ENCODE peak calls at places on chromosome 4, in seven cellular contexts. One of them, this sample, is unnamed.

GRCh38 chr4:12884846-12885796 is 599.0 kb downstream of the RAB28 start:
- DNase-seq in right lobe of liver: no peak
- DNase-seq in pancreas: no peak
- DNase-seq in SK-N-MC: no peak
- DNase-seq in CD8-positive, alpha-beta memory T cell: no peak
- DNase-seq in esophagus squamous epithelium: no peak
- DNase-seq in astrocyte: no peak
- DNase-seq in this sample: no peak

GRCh38 chr4:132982151-132982550 is 166.9 kb upstream of the PCDH10 start:
- DNase-seq in CD8-positive, alpha-beta memory T cell: no peak
- DNase-seq in SK-N-MC: no peak
- DNase-seq in pancreas: no peak
- DNase-seq in esophagus squamous epithelium: no peak
- DNase-seq in astrocyte: peak
- DNase-seq in right lobe of liver: no peak
- DNase-seq in this sample: no peak

GRCh38 chr4:102343964-102344519 is 1.2 kb downstream of the SLC39A8 start:
- DNase-seq in astrocyte: no peak
- DNase-seq in CD8-positive, alpha-beta memory T cell: no peak
- DNase-seq in right lobe of liver: peak
- DNase-seq in SK-N-MC: no peak
- DNase-seq in esophagus squamous epithelium: no peak
- DNase-seq in pancreas: peak
- DNase-seq in this sample: peak

GRCh38 chr4:76585897-76586360 is 150.9 kb downstream of the SHROOM3 start:
- DNase-seq in CD8-positive, alpha-beta memory T cell: no peak
- DNase-seq in SK-N-MC: no peak
- DNase-seq in astrocyte: peak
- DNase-seq in right lobe of liver: peak
- DNase-seq in esophagus squamous epithelium: no peak
- DNase-seq in pancreas: peak
- DNase-seq in this sample: no peak

GRCh38 chr4:53991821-53992220 is 72.6 kb downstream of the CHIC2 start:
- DNase-seq in CD8-positive, alpha-beta memory T cell: no peak
- DNase-seq in pancreas: no peak
- DNase-seq in esophagus squamous epithelium: no peak
- DNase-seq in right lobe of liver: no peak
- DNase-seq in SK-N-MC: no peak
- DNase-seq in astrocyte: no peak
- DNase-seq in this sample: no peak

GRCh38 chr4:74202062-74202586 is 44.2 kb downstream of the MTHFD2L start:
- DNase-seq in astrocyte: peak
- DNase-seq in CD8-positive, alpha-beta memory T cell: no peak
- DNase-seq in esophagus squamous epithelium: no peak
- DNase-seq in right lobe of liver: no peak
- DNase-seq in pancreas: no peak
- DNase-seq in SK-N-MC: no peak
- DNase-seq in this sample: peak

GRCh38 chr4:57640391-57641100 is 530.4 kb upstream of the IGFBP7 start:
- DNase-seq in esophagus squamous epithelium: no peak
- DNase-seq in CD8-positive, alpha-beta memory T cell: no peak
- DNase-seq in SK-N-MC: no peak
- DNase-seq in astrocyte: no peak
- DNase-seq in right lobe of liver: no peak
- DNase-seq in pancreas: no peak
- DNase-seq in this sample: no peak

GRCh38 chr4:23207059-23207458 is 514.3 kb downstream of the GBA3 start:
- DNase-seq in SK-N-MC: no peak
- DNase-seq in esophagus squamous epithelium: no peak
- DNase-seq in CD8-positive, alpha-beta memory T cell: no peak
- DNase-seq in astrocyte: no peak
- DNase-seq in right lobe of liver: no peak
- DNase-seq in pancreas: no peak
- DNase-seq in this sample: no peak

GRCh38 chr4:181952478-181952877 is 290.7 kb upstream of the TENM3 start:
- DNase-seq in SK-N-MC: no peak
- DNase-seq in esophagus squamous epithelium: no peak
- DNase-seq in right lobe of liver: no peak
- DNase-seq in pancreas: no peak
- DNase-seq in astrocyte: peak
- DNase-seq in CD8-positive, alpha-beta memory T cell: no peak
- DNase-seq in this sample: peak

GRCh38 chr4:14165253-14165942 is 537.9 kb upstream of the BOD1L1 start:
- DNase-seq in pancreas: no peak
- DNase-seq in right lobe of liver: no peak
- DNase-seq in SK-N-MC: no peak
- DNase-seq in esophagus squamous epithelium: no peak
- DNase-seq in astrocyte: no peak
- DNase-seq in CD8-positive, alpha-beta memory T cell: no peak
- DNase-seq in this sample: no peak

GRCh38 chr4:111198426-111198825 is 575.5 kb upstream of the PITX2 start:
- DNase-seq in pancreas: no peak
- DNase-seq in CD8-positive, alpha-beta memory T cell: no peak
- DNase-seq in astrocyte: peak
- DNase-seq in esophagus squamous epithelium: no peak
- DNase-seq in SK-N-MC: no peak
- DNase-seq in right lobe of liver: no peak
- DNase-seq in this sample: no peak

GRCh38 chr4:78616046-78616498 is 64.5 kb downstream of the ANXA3 start:
- DNase-seq in SK-N-MC: no peak
- DNase-seq in astrocyte: peak
- DNase-seq in pancreas: no peak
- DNase-seq in esophagus squamous epithelium: no peak
- DNase-seq in right lobe of liver: no peak
- DNase-seq in CD8-positive, alpha-beta memory T cell: no peak
- DNase-seq in this sample: peak

GRCh38 chr4:84254537-84254936 is 244.6 kb downstream of the NKX6-1 start:
- DNase-seq in CD8-positive, alpha-beta memory T cell: no peak
- DNase-seq in right lobe of liver: no peak
- DNase-seq in SK-N-MC: no peak
- DNase-seq in astrocyte: no peak
- DNase-seq in pancreas: no peak
- DNase-seq in esophagus squamous epithelium: no peak
- DNase-seq in this sample: no peak

GRCh38 chr4:148053298-148054003 is 321.6 kb downstream of the ARHGAP10 start:
- DNase-seq in pancreas: no peak
- DNase-seq in SK-N-MC: no peak
- DNase-seq in CD8-positive, alpha-beta memory T cell: no peak
- DNase-seq in astrocyte: no peak
- DNase-seq in esophagus squamous epithelium: no peak
- DNase-seq in right lobe of liver: no peak
- DNase-seq in this sample: peak

GRCh38 chr4:66906314-66906713 is 639.0 kb downstream of the CENPC start:
- DNase-seq in SK-N-MC: no peak
- DNase-seq in pancreas: no peak
- DNase-seq in astrocyte: no peak
- DNase-seq in esophagus squamous epithelium: no peak
- DNase-seq in CD8-positive, alpha-beta memory T cell: no peak
- DNase-seq in right lobe of liver: no peak
- DNase-seq in this sample: no peak

GRCh38 chr4:152536545-152537182 is 772 bp upstream of the FBXW7 start:
- DNase-seq in SK-N-MC: no peak
- DNase-seq in esophagus squamous epithelium: no peak
- DNase-seq in astrocyte: peak
- DNase-seq in pancreas: peak
- DNase-seq in CD8-positive, alpha-beta memory T cell: peak
- DNase-seq in right lobe of liver: no peak
- DNase-seq in this sample: peak

GRCh38 chr4:24968992-24969391 is 56.1 kb upstream of the CCDC149 start:
- DNase-seq in SK-N-MC: no peak
- DNase-seq in esophagus squamous epithelium: no peak
- DNase-seq in right lobe of liver: no peak
- DNase-seq in pancreas: no peak
- DNase-seq in CD8-positive, alpha-beta memory T cell: no peak
- DNase-seq in astrocyte: no peak
- DNase-seq in this sample: no peak

GRCh38 chr4:87152310-87153061 is 67.9 kb downstream of the KLHL8 start:
- DNase-seq in astrocyte: no peak
- DNase-seq in pancreas: no peak
- DNase-seq in right lobe of liver: no peak
- DNase-seq in SK-N-MC: no peak
- DNase-seq in CD8-positive, alpha-beta memory T cell: no peak
- DNase-seq in esophagus squamous epithelium: no peak
- DNase-seq in this sample: no peak

GRCh38 chr4:185738038-185738552 is 73.9 kb downstream of the SORBS2 start:
- DNase-seq in CD8-positive, alpha-beta memory T cell: no peak
- DNase-seq in pancreas: no peak
- DNase-seq in astrocyte: peak
- DNase-seq in right lobe of liver: no peak
- DNase-seq in esophagus squamous epithelium: no peak
- DNase-seq in SK-N-MC: no peak
- DNase-seq in this sample: peak

GRCh38 chr4:171130126-171130801 is 682.9 kb upstream of the GALNTL6 start:
- DNase-seq in CD8-positive, alpha-beta memory T cell: no peak
- DNase-seq in esophagus squamous epithelium: no peak
- DNase-seq in pancreas: no peak
- DNase-seq in right lobe of liver: no peak
- DNase-seq in SK-N-MC: no peak
- DNase-seq in astrocyte: no peak
- DNase-seq in this sample: no peak

GRCh38 chr4:26321326-26322276 is 787 bp downstream of the RBPJ start:
- DNase-seq in SK-N-MC: no peak
- DNase-seq in CD8-positive, alpha-beta memory T cell: peak
- DNase-seq in right lobe of liver: peak
- DNase-seq in esophagus squamous epithelium: no peak
- DNase-seq in pancreas: peak
- DNase-seq in astrocyte: peak
- DNase-seq in this sample: peak

GRCh38 chr4:110183643-110184042 is 14.8 kb downstream of the ELOVL6 start:
- DNase-seq in astrocyte: no peak
- DNase-seq in CD8-positive, alpha-beta memory T cell: no peak
- DNase-seq in pancreas: no peak
- DNase-seq in esophagus squamous epithelium: no peak
- DNase-seq in right lobe of liver: no peak
- DNase-seq in SK-N-MC: no peak
- DNase-seq in this sample: no peak

GRCh38 chr4:127370495-127371069 is 262.2 kb upstream of the INTU start:
- DNase-seq in CD8-positive, alpha-beta memory T cell: no peak
- DNase-seq in astrocyte: peak
- DNase-seq in esophagus squamous epithelium: no peak
- DNase-seq in SK-N-MC: no peak
- DNase-seq in right lobe of liver: no peak
- DNase-seq in pancreas: no peak
- DNase-seq in this sample: peak

GRCh38 chr4:2942532-2943363 is 20.5 kb downstream of the NOP14 start:
- DNase-seq in right lobe of liver: peak
- DNase-seq in esophagus squamous epithelium: no peak
- DNase-seq in SK-N-MC: no peak
- DNase-seq in pancreas: peak
- DNase-seq in CD8-positive, alpha-beta memory T cell: peak
- DNase-seq in astrocyte: no peak
- DNase-seq in this sample: no peak
- H3K27ac ChIP-seq in right lobe of liver: no peak
- H3K27ac ChIP-seq in esophagus squamous epithelium: peak
- H3K27ac ChIP-seq in SK-N-MC: no peak
- H3K27ac ChIP-seq in pancreas: no peak
- H3K27ac ChIP-seq in CD8-positive, alpha-beta memory T cell: peak
- H3K27ac ChIP-seq in astrocyte: no peak
- H3K27ac ChIP-seq in this sample: no peak

DNA sequence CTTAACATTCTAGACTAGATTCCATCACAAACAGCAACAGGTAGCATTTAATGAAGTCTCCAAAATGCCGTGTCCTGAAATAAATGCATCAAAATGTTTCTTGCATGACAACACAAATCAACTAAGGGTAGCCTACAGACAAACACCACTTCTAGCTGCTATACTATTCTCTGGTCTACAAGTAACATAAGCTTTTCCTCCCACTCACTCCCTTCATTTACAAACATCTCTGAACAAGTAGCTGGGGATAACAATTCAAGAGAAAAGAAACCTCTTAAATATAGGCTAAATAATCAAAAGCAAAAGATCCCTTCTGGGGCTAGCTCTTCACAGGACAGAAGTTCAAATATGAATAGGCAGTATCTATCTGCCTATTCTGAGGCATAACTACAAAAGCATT is 20.7 kb downstream of the PPP3CA start:
- DNase-seq in pancreas: no peak
- DNase-seq in CD8-positive, alpha-beta memory T cell: no peak
- DNase-seq in esophagus squamous epithelium: no peak
- DNase-seq in right lobe of liver: no peak
- DNase-seq in SK-N-MC: no peak
- DNase-seq in astrocyte: no peak
- DNase-seq in this sample: peak
- H3K27ac ChIP-seq in pancreas: no peak
- H3K27ac ChIP-seq in CD8-positive, alpha-beta memory T cell: no peak
- H3K27ac ChIP-seq in esophagus squamous epithelium: no peak
- H3K27ac ChIP-seq in right lobe of liver: no peak
- H3K27ac ChIP-seq in SK-N-MC: peak
- H3K27ac ChIP-seq in astrocyte: no peak
- H3K27ac ChIP-seq in this sample: no peak

GRCh38 chr4:183180621-183181020 is 81.6 kb downstream of the WWC2 start:
- DNase-seq in esophagus squamous epithelium: no peak
- DNase-seq in CD8-positive, alpha-beta memory T cell: no peak
- DNase-seq in SK-N-MC: peak
- DNase-seq in astrocyte: no peak
- DNase-seq in right lobe of liver: no peak
- DNase-seq in pancreas: no peak
- DNase-seq in this sample: no peak

GRCh38 chr4:183178201-183178600 is 79.1 kb downstream of the WWC2 start:
- DNase-seq in SK-N-MC: no peak
- DNase-seq in astrocyte: no peak
- DNase-seq in esophagus squamous epithelium: no peak
- DNase-seq in right lobe of liver: no peak
- DNase-seq in pancreas: no peak
- DNase-seq in CD8-positive, alpha-beta memory T cell: no peak
- DNase-seq in this sample: no peak

GRCh38 chr4:183180096-183180495 is 81.0 kb downstream of the WWC2 start:
- DNase-seq in right lobe of liver: no peak
- DNase-seq in CD8-positive, alpha-beta memory T cell: no peak
- DNase-seq in SK-N-MC: no peak
- DNase-seq in esophagus squamous epithelium: no peak
- DNase-seq in astrocyte: no peak
- DNase-seq in pancreas: no peak
- DNase-seq in this sample: no peak

GRCh38 chr4:183182873-183183725 is 84.0 kb downstream of the WWC2 start:
- DNase-seq in astrocyte: peak
- DNase-seq in right lobe of liver: no peak
- DNase-seq in pancreas: no peak
- DNase-seq in esophagus squamous epithelium: no peak
- DNase-seq in CD8-positive, alpha-beta memory T cell: no peak
- DNase-seq in SK-N-MC: peak
- DNase-seq in this sample: peak

DNA sequence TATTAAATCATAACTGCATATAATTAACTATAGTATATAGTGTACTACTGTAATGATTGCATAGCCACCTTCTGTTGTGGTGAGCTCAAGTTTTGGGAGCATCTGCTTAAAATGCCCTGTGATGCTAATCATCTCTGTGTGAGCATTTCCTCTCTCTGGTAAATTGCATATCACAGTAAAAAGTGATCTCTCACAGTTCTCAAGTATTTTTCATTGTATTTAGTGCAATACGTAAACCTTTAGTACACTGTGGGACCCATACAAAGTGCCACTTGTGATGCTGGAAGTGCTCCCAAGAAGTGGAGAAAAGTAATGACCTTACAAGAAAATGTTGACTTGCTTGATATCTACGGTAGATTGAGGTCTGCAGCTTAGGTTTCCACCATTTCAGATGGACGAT is 82.0 kb downstream of the WWC2 start:
- DNase-seq in right lobe of liver: no peak
- DNase-seq in esophagus squamous epithelium: no peak
- DNase-seq in astrocyte: no peak
- DNase-seq in SK-N-MC: peak
- DNase-seq in pancreas: no peak
- DNase-seq in CD8-positive, alpha-beta memory T cell: no peak
- DNase-seq in this sample: no peak
- H3K27ac ChIP-seq in right lobe of liver: no peak
- H3K27ac ChIP-seq in esophagus squamous epithelium: no peak
- H3K27ac ChIP-seq in astrocyte: no peak
- H3K27ac ChIP-seq in SK-N-MC: peak
- H3K27ac ChIP-seq in pancreas: no peak
- H3K27ac ChIP-seq in CD8-positive, alpha-beta memory T cell: no peak
- H3K27ac ChIP-seq in this sample: no peak

GRCh38 chr4:80307183-80307735 is 28.3 kb upstream of the CFAP299 start:
- DNase-seq in right lobe of liver: no peak
- DNase-seq in esophagus squamous epithelium: no peak
- DNase-seq in CD8-positive, alpha-beta memory T cell: no peak
- DNase-seq in SK-N-MC: peak
- DNase-seq in pancreas: no peak
- DNase-seq in astrocyte: peak
- DNase-seq in this sample: peak
- H3K27ac ChIP-seq in right lobe of liver: no peak
- H3K27ac ChIP-seq in esophagus squamous epithelium: no peak
- H3K27ac ChIP-seq in CD8-positive, alpha-beta memory T cell: no peak
- H3K27ac ChIP-seq in SK-N-MC: no peak
- H3K27ac ChIP-seq in pancreas: no peak
- H3K27ac ChIP-seq in astrocyte: peak
- H3K27ac ChIP-seq in this sample: no peak

This sample was measured in IMR-90.